ENCODE peak calls at places on chromosomes 3 and 15, in six cellular contexts. One of them, this sample, is unnamed.

GRCh38 chr15:52797625-52798501 is 7.7 kb upstream of the ONECUT1 start:
- DNase-seq in fibroblast of pulmonary artery: no peak
- DNase-seq in esophagus squamous epithelium: no peak
- DNase-seq in GM12865: no peak
- DNase-seq in pancreas: peak; percentile 59
- DNase-seq in fibroblast of mammary gland: no peak
- DNase-seq in this sample: no peak

GRCh38 chr3:117589454-117589853 is 879.9 kb downstream of the TUSC7 start:
- DNase-seq in GM12865: no peak
- DNase-seq in esophagus squamous epithelium: no peak
- DNase-seq in pancreas: no peak
- DNase-seq in fibroblast of pulmonary artery: no peak
- DNase-seq in fibroblast of mammary gland: no peak
- DNase-seq in this sample: no peak

GRCh38 chr15:75661041-75661778 is 13.5 kb downstream of the SNX33 start:
- DNase-seq in esophagus squamous epithelium: peak; percentile 24
- DNase-seq in pancreas: peak; percentile 69
- DNase-seq in fibroblast of pulmonary artery: peak; percentile 93
- DNase-seq in GM12865: no peak
- DNase-seq in fibroblast of mammary gland: peak; percentile 90
- DNase-seq in this sample: peak; percentile 94

GRCh38 chr3:187994221-187995085 is 159.5 kb upstream of the LPP start:
- DNase-seq in fibroblast of pulmonary artery: peak; percentile 29
- DNase-seq in pancreas: no peak
- DNase-seq in fibroblast of mammary gland: peak; percentile 70
- DNase-seq in GM12865: no peak
- DNase-seq in esophagus squamous epithelium: no peak
- DNase-seq in this sample: peak; percentile 77

GRCh38 chr3:173275740-173276139 is 121.8 kb upstream of the NLGN1 start:
- DNase-seq in GM12865: peak; percentile 38
- DNase-seq in fibroblast of pulmonary artery: no peak
- DNase-seq in fibroblast of mammary gland: no peak
- DNase-seq in pancreas: no peak
- DNase-seq in esophagus squamous epithelium: no peak
- DNase-seq in this sample: no peak

GRCh38 chr3:184126006-184126405 is 9.2 kb upstream of the EIF2B5 start:
- DNase-seq in fibroblast of mammary gland: no peak
- DNase-seq in esophagus squamous epithelium: no peak
- DNase-seq in pancreas: no peak
- DNase-seq in fibroblast of pulmonary artery: peak; percentile 7
- DNase-seq in GM12865: no peak
- DNase-seq in this sample: peak; percentile 6

GRCh38 chr3:149177122-149177521 is 44.5 kb downstream of the CP start:
- DNase-seq in fibroblast of mammary gland: no peak
- DNase-seq in esophagus squamous epithelium: no peak
- DNase-seq in fibroblast of pulmonary artery: no peak
- DNase-seq in pancreas: no peak
- DNase-seq in GM12865: no peak
- DNase-seq in this sample: no peak

GRCh38 chr15:56098230-56098899 is 105.0 kb upstream of the NEDD4 start:
- DNase-seq in GM12865: no peak
- DNase-seq in fibroblast of pulmonary artery: no peak
- DNase-seq in pancreas: no peak
- DNase-seq in esophagus squamous epithelium: no peak
- DNase-seq in fibroblast of mammary gland: no peak
- DNase-seq in this sample: no peak

GRCh38 chr3:63656791-63657190 is 4.3 kb downstream of the SNTN start:
- DNase-seq in fibroblast of pulmonary artery: peak; percentile 47
- DNase-seq in fibroblast of mammary gland: peak; percentile 91
- DNase-seq in esophagus squamous epithelium: no peak
- DNase-seq in pancreas: no peak
- DNase-seq in GM12865: no peak
- DNase-seq in this sample: peak; percentile 77

GRCh38 chr3:45948409-45948808 is 5.1 kb downstream of the CXCR6 start:
- DNase-seq in esophagus squamous epithelium: no peak
- DNase-seq in GM12865: no peak
- DNase-seq in fibroblast of mammary gland: peak; percentile 40
- DNase-seq in fibroblast of pulmonary artery: no peak
- DNase-seq in pancreas: no peak
- DNase-seq in this sample: peak; percentile 92

GRCh38 chr3:45946875-45947274 is 3.6 kb downstream of the CXCR6 start:
- DNase-seq in GM12865: no peak
- DNase-seq in fibroblast of pulmonary artery: no peak
- DNase-seq in esophagus squamous epithelium: no peak
- DNase-seq in fibroblast of mammary gland: no peak
- DNase-seq in pancreas: no peak
- DNase-seq in this sample: no peak

GRCh38 chr3:45944830-45945620 is 1.8 kb downstream of the CXCR6 start:
- DNase-seq in esophagus squamous epithelium: no peak
- DNase-seq in fibroblast of mammary gland: no peak
- DNase-seq in fibroblast of pulmonary artery: no peak
- DNase-seq in pancreas: no peak
- DNase-seq in GM12865: no peak
- DNase-seq in this sample: no peak

GRCh38 chr3:45947361-45947760 is 4.1 kb downstream of the CXCR6 start:
- DNase-seq in fibroblast of pulmonary artery: no peak
- DNase-seq in fibroblast of mammary gland: no peak
- DNase-seq in esophagus squamous epithelium: no peak
- DNase-seq in GM12865: no peak
- DNase-seq in pancreas: no peak
- DNase-seq in this sample: peak; percentile 32

GRCh38 chr3:45946307-45946706 is 3.0 kb downstream of the CXCR6 start:
- DNase-seq in fibroblast of pulmonary artery: no peak
- DNase-seq in esophagus squamous epithelium: no peak
- DNase-seq in GM12865: no peak
- DNase-seq in fibroblast of mammary gland: no peak
- DNase-seq in pancreas: no peak
- DNase-seq in this sample: peak; percentile 23
- TF ChIP-seq CTCF in fibroblast of pulmonary artery: no peak
- TF ChIP-seq CTCF in esophagus squamous epithelium: peak; percentile 25
- TF ChIP-seq CTCF in GM12865: no peak
- TF ChIP-seq CTCF in fibroblast of mammary gland: no peak
- TF ChIP-seq CTCF in pancreas: no peak
- TF ChIP-seq CTCF in this sample: peak; percentile 44

GRCh38 chr15:49620174-49620573 is 444 bp downstream of the FAM227B start:
- DNase-seq in fibroblast of pulmonary artery: peak; percentile 90
- DNase-seq in pancreas: no peak
- DNase-seq in esophagus squamous epithelium: no peak
- DNase-seq in GM12865: peak; percentile 11
- DNase-seq in fibroblast of mammary gland: peak; percentile 65
- DNase-seq in this sample: no peak
- TF ChIP-seq CTCF in fibroblast of pulmonary artery: peak; percentile 5
- TF ChIP-seq CTCF in pancreas: no peak
- TF ChIP-seq CTCF in esophagus squamous epithelium: peak; percentile 18
- TF ChIP-seq CTCF in GM12865: no peak
- TF ChIP-seq CTCF in fibroblast of mammary gland: no peak
- TF ChIP-seq CTCF in this sample: peak; percentile 28

GRCh38 chr15:73717802-73718201 is 33.6 kb downstream of the CD276 start:
- DNase-seq in esophagus squamous epithelium: no peak
- DNase-seq in fibroblast of pulmonary artery: no peak
- DNase-seq in GM12865: no peak
- DNase-seq in pancreas: no peak
- DNase-seq in fibroblast of mammary gland: no peak
- DNase-seq in this sample: no peak
- TF ChIP-seq CTCF in esophagus squamous epithelium: no peak
- TF ChIP-seq CTCF in fibroblast of pulmonary artery: no peak
- TF ChIP-seq CTCF in GM12865: peak; percentile 8
- TF ChIP-seq CTCF in pancreas: no peak
- TF ChIP-seq CTCF in fibroblast of mammary gland: peak; percentile 30
- TF ChIP-seq CTCF in this sample: peak; percentile 45

GRCh38 chr3:115401298-115401697 is 222.0 kb upstream of the GAP43 start:
- DNase-seq in fibroblast of mammary gland: peak; percentile 86
- DNase-seq in pancreas: no peak
- DNase-seq in GM12865: no peak
- DNase-seq in fibroblast of pulmonary artery: peak; percentile 91
- DNase-seq in esophagus squamous epithelium: no peak
- DNase-seq in this sample: peak; percentile 72
- TF ChIP-seq CTCF in fibroblast of mammary gland: no peak
- TF ChIP-seq CTCF in pancreas: no peak
- TF ChIP-seq CTCF in GM12865: no peak
- TF ChIP-seq CTCF in fibroblast of pulmonary artery: no peak
- TF ChIP-seq CTCF in esophagus squamous epithelium: no peak
- TF ChIP-seq CTCF in this sample: no peak

DNA sequence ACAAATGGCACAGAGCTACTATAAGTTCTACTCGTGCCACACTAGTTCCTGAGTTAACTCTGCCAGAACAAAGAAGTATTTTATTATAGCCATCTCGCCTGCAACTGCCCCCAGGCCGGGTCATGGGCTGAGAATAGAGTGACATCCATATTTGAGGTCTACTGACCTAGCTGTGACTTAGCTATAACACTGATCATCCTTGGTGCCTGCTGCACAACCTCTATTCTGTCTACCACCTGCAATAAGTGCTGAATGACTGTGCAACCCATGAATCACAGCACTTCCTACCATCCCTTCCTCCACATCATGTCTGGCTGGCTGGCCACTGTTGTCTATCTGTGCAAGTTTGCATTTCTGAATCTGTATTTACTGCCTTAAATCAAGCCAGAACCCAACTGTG is 506.5 kb upstream of the TBL1XR1 start:
- DNase-seq in fibroblast of mammary gland: no peak
- DNase-seq in pancreas: no peak
- DNase-seq in GM12865: no peak
- DNase-seq in esophagus squamous epithelium: no peak
- DNase-seq in fibroblast of pulmonary artery: no peak
- DNase-seq in this sample: no peak
- TF ChIP-seq CTCF in fibroblast of mammary gland: no peak
- TF ChIP-seq CTCF in pancreas: no peak
- TF ChIP-seq CTCF in GM12865: no peak
- TF ChIP-seq CTCF in esophagus squamous epithelium: no peak
- TF ChIP-seq CTCF in fibroblast of pulmonary artery: no peak
- TF ChIP-seq CTCF in this sample: no peak

GRCh38 chr3:113695818-113696645 is at the start of gene USF3:
- DNase-seq in pancreas: peak; percentile 88
- DNase-seq in fibroblast of mammary gland: peak; percentile 45
- DNase-seq in esophagus squamous epithelium: peak; percentile 24
- DNase-seq in fibroblast of pulmonary artery: peak; percentile 56
- DNase-seq in GM12865: peak; percentile 90
- DNase-seq in this sample: no peak
- TF ChIP-seq CTCF in pancreas: no peak
- TF ChIP-seq CTCF in fibroblast of mammary gland: no peak
- TF ChIP-seq CTCF in esophagus squamous epithelium: no peak
- TF ChIP-seq CTCF in fibroblast of pulmonary artery: no peak
- TF ChIP-seq CTCF in GM12865: peak; percentile 14
- TF ChIP-seq CTCF in this sample: no peak

GRCh38 chr15:74304459-74304858 is 63.0 kb downstream of the CYP11A1 start:
- DNase-seq in fibroblast of pulmonary artery: no peak
- DNase-seq in GM12865: no peak
- DNase-seq in fibroblast of mammary gland: no peak
- DNase-seq in esophagus squamous epithelium: no peak
- DNase-seq in pancreas: no peak
- DNase-seq in this sample: no peak
- TF ChIP-seq CTCF in fibroblast of pulmonary artery: no peak
- TF ChIP-seq CTCF in GM12865: no peak
- TF ChIP-seq CTCF in fibroblast of mammary gland: no peak
- TF ChIP-seq CTCF in esophagus squamous epithelium: no peak
- TF ChIP-seq CTCF in pancreas: no peak
- TF ChIP-seq CTCF in this sample: no peak

DNA sequence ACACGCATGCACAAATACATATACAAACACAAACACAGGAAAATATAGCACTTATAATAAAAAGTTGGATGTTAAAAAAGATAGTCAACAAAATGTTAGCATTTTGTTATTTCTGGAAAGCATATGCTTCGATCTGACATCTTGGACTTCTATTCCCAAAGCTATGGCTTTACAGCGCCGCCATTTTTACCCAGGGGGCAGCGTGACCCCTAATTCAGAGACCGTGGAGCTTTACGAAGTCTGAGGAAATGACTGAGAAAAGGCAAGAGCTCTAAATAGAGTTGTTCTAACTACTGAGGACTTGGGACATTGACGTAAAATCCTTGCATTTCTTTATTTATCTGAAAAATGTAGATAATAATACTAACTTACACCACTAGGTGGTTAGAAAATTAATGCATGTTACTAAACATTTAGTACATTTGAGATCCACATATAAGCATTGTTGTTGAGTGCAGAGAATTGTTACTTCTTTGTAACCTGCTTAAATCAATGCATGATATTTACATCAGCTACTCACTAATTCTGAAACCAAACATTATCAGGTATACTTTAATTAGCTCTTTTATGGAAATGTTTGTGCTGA is 155.4 kb downstream of the TP63 start:
- DNase-seq in fibroblast of pulmonary artery: no peak
- DNase-seq in pancreas: no peak
- DNase-seq in GM12865: no peak
- DNase-seq in esophagus squamous epithelium: no peak
- DNase-seq in fibroblast of mammary gland: no peak
- DNase-seq in this sample: no peak
- TF ChIP-seq CTCF in fibroblast of pulmonary artery: peak; percentile 6
- TF ChIP-seq CTCF in pancreas: no peak
- TF ChIP-seq CTCF in GM12865: no peak
- TF ChIP-seq CTCF in esophagus squamous epithelium: peak; percentile 18
- TF ChIP-seq CTCF in fibroblast of mammary gland: peak; percentile 4
- TF ChIP-seq CTCF in this sample: peak; percentile 71

DNA sequence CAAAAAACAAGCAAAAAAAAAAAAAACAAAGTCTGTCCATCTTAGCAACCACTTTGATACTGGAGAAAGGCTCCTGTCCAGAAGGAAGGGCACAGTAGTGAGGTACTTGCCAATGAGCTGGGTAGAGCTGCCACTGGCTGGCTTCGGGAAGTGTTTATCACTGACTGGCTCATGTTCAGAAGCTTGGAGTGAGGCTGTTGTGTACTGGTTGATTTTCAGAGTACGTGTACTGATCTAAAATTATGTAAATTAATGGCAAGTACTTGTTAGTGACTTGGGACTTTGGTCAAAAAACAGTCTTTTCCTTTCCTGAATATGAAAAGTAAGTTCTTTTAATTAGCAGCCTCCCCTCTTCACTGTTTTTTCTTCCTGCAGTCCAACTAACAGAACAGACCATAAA is 979 bp upstream of the ZNF621 start:
- DNase-seq in fibroblast of mammary gland: no peak
- DNase-seq in esophagus squamous epithelium: no peak
- DNase-seq in fibroblast of pulmonary artery: no peak
- DNase-seq in pancreas: no peak
- DNase-seq in GM12865: no peak
- DNase-seq in this sample: no peak
- TF ChIP-seq CTCF in fibroblast of mammary gland: no peak
- TF ChIP-seq CTCF in esophagus squamous epithelium: no peak
- TF ChIP-seq CTCF in fibroblast of pulmonary artery: no peak
- TF ChIP-seq CTCF in pancreas: no peak
- TF ChIP-seq CTCF in GM12865: no peak
- TF ChIP-seq CTCF in this sample: no peak

This sample was measured in HFFc6.